ENCODE peak calls at places on chromosomes 7 and 10, in four cellular contexts. X is adrenal gland, M is endothelial cell of umbilical vein, Q is choroid plexus epithelial cell. O is an unnamed sample.

GRCh38 chr10:31759124-31759798 is 169.4 kb downstream of the ARHGAP12 start:
- DNase-seq in X (peak; percentile 89), M (peak; percentile 82), Q (peak; percentile 55), O (no peak)

GRCh38 chr10:34931216-34931615 is 116.1 kb upstream of the PARD3 start:
- DNase-seq in X (peak; percentile 31), M (no peak), Q (no peak), O (no peak)

GRCh38 chr7:44081266-44081748 is 1.0 kb downstream of the POLM start:
- DNase-seq in X (no peak), M (no peak), Q (no peak), O (no peak)

GRCh38 chr10:111267673-111268072 is 190.8 kb downstream of the ADRA2A start:
- DNase-seq in X (no peak), M (no peak), Q (no peak), O (no peak)

GRCh38 chr7:30920021-30920583 is 8.4 kb downstream of the AQP1 start:
- DNase-seq in X (peak; percentile 15), M (no peak), Q (no peak), O (no peak)

GRCh38 chr7:49295136-49295535 is 370.8 kb downstream of the CDC14C start:
- DNase-seq in X (no peak), M (no peak), Q (no peak), O (peak; percentile 2)

GRCh38 chr7:47100815-47101435 is 481.0 kb downstream of the TNS3 start:
- DNase-seq in X (peak; percentile 49), M (peak; percentile 73), Q (peak; percentile 84), O (no peak)

GRCh38 chr7:90701021-90701420 is 104.9 kb downstream of the CDK14 start:
- DNase-seq in X (no peak), M (no peak), Q (no peak), O (no peak)

GRCh38 chr7:153532321-153532720 is 519.9 kb upstream of the DPP6 start:
- DNase-seq in X (no peak), M (no peak), Q (no peak), O (no peak)

DNA sequence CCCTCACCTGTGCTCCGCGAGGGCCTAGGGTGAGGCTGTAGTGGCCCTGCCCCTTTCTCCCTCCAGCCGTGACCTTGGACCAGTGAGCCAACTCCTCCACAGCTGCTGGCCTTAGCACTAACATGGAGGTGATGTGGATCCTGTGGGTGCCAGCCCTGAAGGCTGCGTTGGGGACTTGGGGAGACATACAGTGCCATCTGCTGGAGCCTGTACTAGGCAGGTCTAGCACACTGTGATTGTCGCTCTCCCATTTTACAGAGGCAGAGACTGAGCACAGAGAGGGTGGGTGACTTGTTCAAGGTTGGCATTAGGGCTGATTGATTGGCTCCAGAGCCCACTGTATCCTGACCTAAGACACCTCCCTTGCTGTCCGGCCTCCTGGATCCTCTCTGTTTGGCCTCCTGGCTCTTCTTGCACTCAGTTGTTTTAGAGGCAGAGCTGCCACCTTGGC is 37.6 kb downstream of the PRF1 start:
- DNase-seq in X (no peak), M (no peak), Q (no peak), O (no peak)
- TF ChIP-seq CTCF in X (no peak), M (no peak), Q (peak; percentile 24), O (no peak)

GRCh38 chr7:129914536-129915272 is 38.1 kb downstream of the UBE2H start:
- DNase-seq in X (no peak), M (peak; percentile 27), Q (no peak), O (no peak)

GRCh38 chr7:129918922-129919321 is 33.8 kb downstream of the UBE2H start:
- DNase-seq in X (no peak), M (peak; percentile 48), Q (no peak), O (no peak)

GRCh38 chr7:129913428-129913827 is 39.3 kb downstream of the UBE2H start:
- DNase-seq in X (no peak), M (no peak), Q (no peak), O (no peak)

GRCh38 chr7:129919492-129919891 is 33.3 kb downstream of the UBE2H start:
- DNase-seq in X (no peak), M (no peak), Q (no peak), O (no peak)

DNA sequence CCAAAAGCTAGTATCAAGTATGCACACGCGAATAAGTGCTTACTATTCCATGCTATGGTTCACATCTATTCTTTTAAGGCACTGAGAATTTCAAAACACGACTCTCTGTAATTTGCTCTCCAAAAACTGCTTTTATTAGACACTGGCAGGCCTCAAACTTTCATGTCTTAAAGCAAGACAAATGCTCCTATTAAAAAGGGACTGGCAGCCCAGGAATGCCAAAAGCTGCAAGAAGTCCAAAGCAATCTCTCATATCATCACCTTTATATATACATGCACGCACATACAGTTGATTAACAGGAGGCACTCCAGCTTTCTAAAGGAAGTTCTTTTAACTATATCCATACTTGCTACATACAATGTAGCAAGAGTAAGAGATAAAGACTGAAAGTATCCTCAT is 34.8 kb downstream of the UBE2H start:
- DNase-seq in X (no peak), M (no peak), Q (no peak), O (no peak)
- TF ChIP-seq CTCF in X (no peak), M (no peak), Q (no peak), O (no peak)

DNA sequence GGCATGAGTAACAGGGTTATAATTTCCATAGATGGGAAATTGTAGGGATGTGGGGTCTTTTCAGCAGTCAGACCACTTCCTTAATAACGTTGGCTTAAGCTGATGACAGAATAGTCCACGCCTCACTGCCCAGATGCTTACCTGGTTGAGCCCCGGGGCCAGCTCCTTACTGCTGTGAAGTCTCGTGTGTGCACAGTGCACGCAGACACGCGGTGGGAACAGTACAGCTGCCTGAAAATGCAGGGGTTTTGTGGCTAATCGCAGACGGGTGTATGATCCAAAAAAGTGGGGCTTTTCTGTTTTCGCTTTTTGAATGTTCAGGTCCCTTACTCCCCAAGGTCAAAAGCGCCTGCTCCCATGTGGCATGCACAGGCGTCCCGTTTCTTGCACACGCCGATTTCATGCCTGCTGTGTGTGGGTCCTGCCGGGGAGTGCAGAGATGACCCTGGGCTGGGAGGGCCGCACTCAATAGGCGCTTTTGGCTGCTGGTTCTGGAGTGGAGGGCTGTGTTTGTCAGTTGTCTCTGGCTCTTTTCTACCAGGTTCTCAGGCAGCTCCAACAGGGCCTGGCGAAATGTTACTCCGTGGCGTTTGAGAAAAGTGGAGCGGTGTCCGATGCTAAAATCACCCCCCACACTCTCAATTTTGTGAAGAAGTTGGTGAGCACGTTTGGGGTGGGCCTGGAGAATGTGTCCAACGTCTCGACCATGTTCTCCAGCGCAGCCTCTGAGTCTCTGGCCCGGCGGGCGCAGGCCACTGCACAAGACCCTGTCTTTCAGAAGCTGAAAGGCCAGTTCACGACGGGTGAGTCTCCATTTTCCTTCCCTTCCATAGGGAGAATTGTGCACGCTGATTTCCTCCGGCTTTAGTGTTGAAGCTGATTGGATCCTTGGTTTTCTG is 116.0 kb downstream of the TRRAP start:
- DNase-seq in X (no peak), M (no peak), Q (no peak), O (no peak)
- TF ChIP-seq CTCF in X (no peak), M (no peak), Q (no peak), O (no peak)

GRCh38 chr7:158394936-158395335 is 192.7 kb downstream of the PTPRN2 start:
- DNase-seq in X (no peak), M (no peak), Q (peak; percentile 16), O (no peak)
- TF ChIP-seq CTCF in X (peak; percentile 51), M (peak; percentile 15), Q (peak; percentile 75), O (peak; percentile 46)

O was measured in kidney epithelial cell.